ENCODE peak calls at places on chromosomes 13 and 19, in seven cellular contexts. S, X, A, Y, J, H and W are unnamed samples.

GRCh38 chr19:39240421-39240820 is 4.4 kb downstream of the IFNL3 start:
- DNase-seq in S (no peak), X (no peak), A (no peak), Y (no peak), J (no peak), H (no peak), W (no peak)

GRCh38 chr13:85108356-85108755 is 690.9 kb downstream of the SLITRK6 start:
- DNase-seq in S (no peak), X (no peak), A (peak; percentile 46), Y (no peak), J (no peak), H (no peak), W (no peak)

GRCh38 chr13:21365574-21365973 is 93.5 kb downstream of the ZDHHC20 start:
- DNase-seq in S (no peak), X (peak; percentile 7), A (no peak), Y (peak; percentile 3), J (no peak), H (no peak), W (no peak)

GRCh38 chr19:8340341-8341096 is 2.5 kb downstream of the KANK3 start:
- DNase-seq in S (peak; percentile 81), X (no peak), A (no peak), Y (no peak), J (no peak), H (no peak), W (peak; percentile 96)

GRCh38 chr19:2923510-2923909 is 21.3 kb downstream of the ZNF77 start:
- DNase-seq in S (no peak), X (no peak), A (no peak), Y (no peak), J (peak; percentile 18), H (no peak), W (peak; percentile 82)

GRCh38 chr13:112809332-112810310 is 119.8 kb downstream of the ATP11A start:
- DNase-seq in S (no peak), X (no peak), A (no peak), Y (no peak), J (no peak), H (no peak), W (no peak)

GRCh38 chr13:33164331-33164730 is 121.2 kb downstream of the STARD13 start:
- DNase-seq in S (no peak), X (no peak), A (no peak), Y (no peak), J (no peak), H (no peak), W (peak; percentile 71)

GRCh38 chr13:111555268-111555633 is 234.8 kb downstream of the TEX29 start:
- DNase-seq in S (no peak), X (no peak), A (no peak), Y (no peak), J (no peak), H (no peak), W (no peak)

GRCh38 chr19:35555301-35556005 is 8.0 kb downstream of the ATP4A start:
- DNase-seq in S (no peak), X (no peak), A (no peak), Y (no peak), J (no peak), H (no peak), W (peak; percentile 27)

GRCh38 chr13:29892149-29892548 is 41.7 kb upstream of the UBL3 start:
- DNase-seq in S (no peak), X (no peak), A (no peak), Y (no peak), J (peak; percentile 87), H (no peak), W (no peak)

GRCh38 chr19:54154603-54155345 is 4.7 kb downstream of the LENG1 start:
- DNase-seq in S (no peak), X (no peak), A (no peak), Y (no peak), J (no peak), H (no peak), W (no peak)

GRCh38 chr19:53927745-53928144 is 18.7 kb downstream of the CACNG7 start:
- DNase-seq in S (peak; percentile 39), X (no peak), A (no peak), Y (no peak), J (no peak), H (no peak), W (peak; percentile 72)

GRCh38 chr19:18832331-18833140 is 777 bp downstream of the UPF1 start:
- DNase-seq in S (peak; percentile 45), X (peak; percentile 37), A (no peak), Y (no peak), J (no peak), H (no peak), W (no peak)

GRCh38 chr19:8610928-8611284 is 391 bp upstream of the ADAMTS10 start:
- DNase-seq in S (no peak), X (no peak), A (no peak), Y (no peak), J (no peak), H (no peak), W (no peak)

GRCh38 chr13:25018729-25019115 is 77.2 kb upstream of the PABPC3 start:
- DNase-seq in S (no peak), X (no peak), A (no peak), Y (no peak), J (no peak), H (no peak), W (no peak)

GRCh38 chr13:81116461-81117282 is 775.7 kb upstream of the SPRY2 start:
- DNase-seq in S (no peak), X (peak; percentile 47), A (no peak), Y (no peak), J (no peak), H (no peak), W (no peak)

GRCh38 chr13:65966991-65967451 is 1263.1 kb downstream of the PCDH9 start:
- DNase-seq in S (no peak), X (no peak), A (no peak), Y (no peak), J (peak; percentile 5), H (no peak), W (peak; percentile 15)